ENCODE peak calls at places on chromosomes 3 and 15, in nine cellular contexts. R, I, Q, T, Z, P, G, J and B are unnamed samples.

GRCh38 chr3:108152261-108152660 is 61.4 kb upstream of the CD47 start:
- DNase-seq in R (no peak), I (no peak), Q (no peak), T (no peak), Z (no peak), P (no peak), G (no peak), J (no peak), B (no peak)

GRCh38 chr15:29045717-29046116 is 159.9 kb downstream of the APBA2 start:
- DNase-seq in R (no peak), I (no peak), Q (no peak), T (no peak), Z (no peak), P (no peak), G (no peak), J (no peak), B (no peak)

GRCh38 chr15:66670698-66671580 is 31.1 kb upstream of the SMAD6 start:
- DNase-seq in R (no peak), I (peak; percentile 87), Q (peak; percentile 90), T (peak; percentile 79), Z (peak; percentile 50), P (peak; percentile 60), G (no peak), J (no peak), B (peak; percentile 28)

GRCh38 chr3:126338796-126339241 is 18.4 kb downstream of the KLF15 start:
- DNase-seq in R (peak; percentile 70), I (peak; percentile 63), Q (peak; percentile 24), T (no peak), Z (peak; percentile 70), P (peak; percentile 13), G (no peak), J (no peak), B (no peak)

GRCh38 chr3:127286571-127287140 is 1.2 kb downstream of the PRR20G start:
- DNase-seq in R (no peak), I (no peak), Q (no peak), T (no peak), Z (no peak), P (no peak), G (no peak), J (no peak), B (peak; percentile 14)

GRCh38 chr15:96087180-96087886 is 243.2 kb upstream of the NR2F2 start:
- DNase-seq in R (no peak), I (no peak), Q (no peak), T (no peak), Z (no peak), P (no peak), G (no peak), J (no peak), B (no peak)

GRCh38 chr3:15342945-15343344 is 10.6 kb upstream of the SH3BP5 start:
- DNase-seq in R (no peak), I (no peak), Q (no peak), T (no peak), Z (no peak), P (no peak), G (no peak), J (no peak), B (no peak)

GRCh38 chr15:95522533-95522932 is 808.0 kb upstream of the NR2F2 start:
- DNase-seq in R (no peak), I (no peak), Q (no peak), T (no peak), Z (no peak), P (no peak), G (no peak), J (no peak), B (no peak)

GRCh38 chr15:38129531-38130199 is 123.0 kb upstream of the SPRED1 start:
- DNase-seq in R (peak; percentile 79), I (peak; percentile 65), Q (peak; percentile 43), T (peak; percentile 68), Z (peak; percentile 9), P (peak; percentile 80), G (no peak), J (no peak), B (peak; percentile 84)

GRCh38 chr15:73873889-73874511 is 636 bp downstream of the TBC1D21 start:
- DNase-seq in R (no peak), I (no peak), Q (peak; percentile 52), T (peak; percentile 73), Z (peak; percentile 55), P (peak; percentile 64), G (peak; percentile 36), J (peak; percentile 7), B (peak; percentile 65)

GRCh38 chr15:45635191-45635638 is 386 bp downstream of the SQOR start:
- DNase-seq in R (peak; percentile 92), I (peak; percentile 91), Q (peak; percentile 73), T (peak; percentile 78), Z (peak; percentile 72), P (peak; percentile 70), G (peak; percentile 56), J (peak; percentile 46), B (peak; percentile 45)

GRCh38 chr3:188918086-188918485 is 253.7 kb upstream of the TPRG1 start:
- DNase-seq in R (no peak), I (no peak), Q (no peak), T (peak; percentile 19), Z (no peak), P (no peak), G (no peak), J (no peak), B (no peak)

GRCh38 chr15:93451822-93452221 is 362.8 kb upstream of the RGMA start:
- DNase-seq in R (no peak), I (no peak), Q (no peak), T (no peak), Z (no peak), P (no peak), G (no peak), J (no peak), B (no peak)

DNA sequence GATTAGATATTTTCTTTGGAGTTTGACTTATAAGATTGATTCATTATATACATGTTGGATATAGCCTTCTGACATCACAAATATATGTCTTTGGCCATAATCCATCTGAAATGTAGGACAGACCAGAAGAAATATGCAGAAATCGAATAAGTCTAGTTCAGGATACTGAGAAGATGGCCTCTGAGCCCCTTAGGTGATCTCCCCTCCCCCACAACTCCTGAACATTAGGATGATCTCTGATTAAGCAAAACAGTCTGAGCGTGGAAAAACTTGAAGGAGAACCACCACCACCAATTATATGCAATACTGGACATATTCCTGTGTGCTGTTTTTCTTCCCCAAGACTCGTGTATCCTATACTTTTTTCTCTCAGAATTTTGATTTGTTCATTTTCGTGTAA is 3.2 kb downstream of the SETD5 start:
- DNase-seq in R (no peak), I (no peak), Q (no peak), T (peak; percentile 17), Z (no peak), P (no peak), G (no peak), J (no peak), B (no peak)
- H3K4me1 ChIP-seq in R (peaks cover 8% of the 10 kb centered on the region), I (peaks cover 67% of the 10 kb centered on the region), Q (peaks cover 75% of the 10 kb centered on the region), T (peaks cover 53% of the 10 kb centered on the region), Z (peaks cover 54% of the 10 kb centered on the region), P (peaks cover 67% of the 10 kb centered on the region), G (peaks cover 46% of the 10 kb centered on the region), J (peaks cover 76% of the 10 kb centered on the region), B (peaks cover 59% of the 10 kb centered on the region)

DNA sequence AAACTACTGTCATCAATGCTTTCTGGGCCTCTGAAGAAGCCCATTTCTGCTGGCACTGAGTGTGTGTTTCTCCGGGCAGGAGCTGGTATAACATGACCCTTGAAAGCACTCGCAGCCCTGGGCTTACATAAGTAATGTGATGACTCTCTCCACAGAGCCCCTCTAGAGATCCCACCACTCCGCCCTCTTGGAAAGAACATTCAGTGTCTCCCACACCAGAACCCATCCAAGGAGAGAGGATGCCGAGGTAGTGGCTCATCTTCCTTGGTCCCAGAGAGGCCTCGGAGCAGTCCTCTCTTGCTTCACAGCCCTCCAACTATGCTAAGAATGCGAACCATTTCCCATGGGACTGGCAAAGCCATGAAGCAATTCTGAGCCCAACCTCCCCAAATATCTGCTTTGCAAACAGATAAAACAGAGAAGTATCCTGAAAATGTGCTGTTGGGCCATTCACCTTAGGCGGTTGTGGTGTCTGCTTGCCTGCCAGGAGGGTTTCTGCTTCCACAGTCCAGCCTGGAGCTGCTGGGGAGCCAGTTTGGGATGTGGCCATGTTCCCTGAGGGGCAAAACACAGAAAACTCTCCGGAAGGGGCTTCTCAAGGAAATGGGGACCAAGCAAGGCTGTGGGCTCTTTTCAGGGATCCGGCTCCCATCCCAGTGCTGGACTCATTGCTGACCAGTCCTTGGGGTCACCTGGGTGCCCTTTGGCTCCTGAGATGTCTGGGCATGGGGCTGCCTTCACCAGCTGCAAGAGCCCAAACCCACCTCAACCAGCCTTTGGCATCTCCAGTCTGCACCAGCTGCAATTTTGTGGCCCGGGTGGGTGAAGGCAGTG is 47.3 kb downstream of the AMOTL2 start:
- DNase-seq in R (peak; percentile 80), I (no peak), Q (no peak), T (peak; percentile 74), Z (no peak), P (peak; percentile 41), G (no peak), J (no peak), B (peak; percentile 93)
- H3K4me1 ChIP-seq in R (peaks cover 5% of the 10 kb centered on the region), I (peaks cover 51% of the 10 kb centered on the region), Q (peaks cover 67% of the 10 kb centered on the region), T (peaks cover 34% of the 10 kb centered on the region), Z (peaks cover 71% of the 10 kb centered on the region), P (peaks cover 28% of the 10 kb centered on the region), G (no peaks in the 10 kb centered on the region), J (no peaks in the 10 kb centered on the region), B (peaks cover 46% of the 10 kb centered on the region)

GRCh38 chr15:57479005-57479404 is 102.7 kb downstream of the CGNL1 start:
- DNase-seq in R (no peak), I (no peak), Q (no peak), T (no peak), Z (no peak), P (no peak), G (no peak), J (no peak), B (no peak)

GRCh38 chr15:57481038-57481705 is 104.9 kb downstream of the CGNL1 start:
- DNase-seq in R (no peak), I (no peak), Q (no peak), T (no peak), Z (no peak), P (no peak), G (no peak), J (no peak), B (no peak)

GRCh38 chr15:57476533-57476975 is 100.2 kb downstream of the CGNL1 start:
- DNase-seq in R (no peak), I (no peak), Q (no peak), T (no peak), Z (no peak), P (no peak), G (no peak), J (no peak), B (no peak)

GRCh38 chr15:57472861-57473260 is 96.6 kb downstream of the CGNL1 start:
- DNase-seq in R (no peak), I (no peak), Q (no peak), T (no peak), Z (no peak), P (no peak), G (no peak), J (no peak), B (no peak)

GRCh38 chr15:57477736-57478522 is 101.6 kb downstream of the CGNL1 start:
- DNase-seq in R (no peak), I (no peak), Q (no peak), T (peak; percentile 71), Z (no peak), P (no peak), G (no peak), J (no peak), B (no peak)
- H3K4me1 ChIP-seq in R (peaks cover 8% of the 10 kb centered on the region), I (no peaks in the 10 kb centered on the region), Q (peaks cover 41% of the 10 kb centered on the region), T (peaks cover 15% of the 10 kb centered on the region), Z (no peaks in the 10 kb centered on the region), P (no peaks in the 10 kb centered on the region), G (no peaks in the 10 kb centered on the region), J (no peaks in the 10 kb centered on the region), B (no peaks in the 10 kb centered on the region)

DNA sequence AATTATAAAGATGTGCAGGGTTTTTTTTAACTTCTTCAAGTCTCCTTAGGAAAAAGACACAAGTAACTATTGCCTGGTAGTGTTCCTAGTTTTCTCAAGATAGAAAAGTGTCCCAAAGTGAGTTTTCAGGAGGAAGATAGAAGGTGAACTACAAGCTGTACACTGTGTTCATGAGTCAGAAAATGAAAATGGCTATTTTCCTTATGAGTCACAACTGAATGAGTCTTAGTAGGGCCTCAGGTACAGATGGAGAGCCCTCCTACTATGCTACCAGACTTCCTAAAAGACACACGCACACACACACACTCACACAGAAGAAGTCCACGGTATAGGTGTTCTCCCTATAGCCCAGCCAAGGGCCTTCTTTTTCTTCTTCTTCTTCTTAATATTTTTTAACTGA is 3.1 kb downstream of the MYO1E start:
- DNase-seq in R (no peak), I (no peak), Q (no peak), T (no peak), Z (no peak), P (no peak), G (no peak), J (no peak), B (no peak)
- H3K4me1 ChIP-seq in R (peaks cover 11% of the 10 kb centered on the region), I (peaks cover 3% of the 10 kb centered on the region), Q (peaks cover 49% of the 10 kb centered on the region), T (peaks cover 4% of the 10 kb centered on the region), Z (peaks cover 13% of the 10 kb centered on the region), P (peaks cover 9% of the 10 kb centered on the region), G (peaks cover 8% of the 10 kb centered on the region), J (peaks cover 21% of the 10 kb centered on the region), B (no peaks in the 10 kb centered on the region)